ENCODE peak calls at places on chromosomes 1 and 21, in ten cellular contexts. One of them, this sample, is unnamed.
A peak's percentile ranks its signal among the peaks of the same experiment; 100 is the strongest.

GRCh38 chr21:36247316-36247715 is 72.7 kb upstream of the MORC3 start:
- DNase-seq in OCI-LY7: no peak
- DNase-seq in activated CD4-positive, alpha-beta T cell treated with anti-CD3 and anti-CD28 coated beads, Interleukin-2, amount 50 U/mL, for 1 hour: no peak
- DNase-seq in fibroblast of mammary gland: no peak
- DNase-seq in stimulated activated CD4-positive, alpha-beta T cell treated with anti-CD3 and anti-CD28 coated beads, Interleukin-2, amount 100 ng/mL, for 48 hours: no peak
- DNase-seq in occipital lobe: no peak
- DNase-seq in activated T-helper 1 cell treated with anti-CD3 and anti-CD28 coated beads, Interleukin-2, amount 50 U/mL, for 16 hours: no peak
- DNase-seq in nucleus accumbens: no peak
- DNase-seq in GM04504: no peak
- DNase-seq in NCI-H1930: no peak
- DNase-seq in this sample: no peak

GRCh38 chr1:117046781-117047180 is 13.3 kb upstream of the TTF2 start:
- DNase-seq in OCI-LY7: no peak
- DNase-seq in activated CD4-positive, alpha-beta T cell treated with anti-CD3 and anti-CD28 coated beads, Interleukin-2, amount 50 U/mL, for 1 hour: no peak
- DNase-seq in fibroblast of mammary gland: no peak
- DNase-seq in stimulated activated CD4-positive, alpha-beta T cell treated with anti-CD3 and anti-CD28 coated beads, Interleukin-2, amount 100 ng/mL, for 48 hours: no peak
- DNase-seq in occipital lobe: no peak
- DNase-seq in activated T-helper 1 cell treated with anti-CD3 and anti-CD28 coated beads, Interleukin-2, amount 50 U/mL, for 16 hours: no peak
- DNase-seq in nucleus accumbens: no peak
- DNase-seq in GM04504: no peak
- DNase-seq in NCI-H1930: no peak
- DNase-seq in this sample: no peak

GRCh38 chr1:191901651-191902050 is 256.6 kb upstream of the RGS18 start:
- DNase-seq in OCI-LY7: no peak
- DNase-seq in activated CD4-positive, alpha-beta T cell treated with anti-CD3 and anti-CD28 coated beads, Interleukin-2, amount 50 U/mL, for 1 hour: no peak
- DNase-seq in fibroblast of mammary gland: no peak
- DNase-seq in stimulated activated CD4-positive, alpha-beta T cell treated with anti-CD3 and anti-CD28 coated beads, Interleukin-2, amount 100 ng/mL, for 48 hours: no peak
- DNase-seq in occipital lobe: no peak
- DNase-seq in activated T-helper 1 cell treated with anti-CD3 and anti-CD28 coated beads, Interleukin-2, amount 50 U/mL, for 16 hours: no peak
- DNase-seq in nucleus accumbens: no peak
- DNase-seq in GM04504: no peak
- DNase-seq in NCI-H1930: no peak
- DNase-seq in this sample: no peak

GRCh38 chr1:5647226-5647625 is 345.0 kb downstream of the NPHP4 start:
- DNase-seq in OCI-LY7: no peak
- DNase-seq in activated CD4-positive, alpha-beta T cell treated with anti-CD3 and anti-CD28 coated beads, Interleukin-2, amount 50 U/mL, for 1 hour: no peak
- DNase-seq in fibroblast of mammary gland: no peak
- DNase-seq in stimulated activated CD4-positive, alpha-beta T cell treated with anti-CD3 and anti-CD28 coated beads, Interleukin-2, amount 100 ng/mL, for 48 hours: no peak
- DNase-seq in occipital lobe: no peak
- DNase-seq in activated T-helper 1 cell treated with anti-CD3 and anti-CD28 coated beads, Interleukin-2, amount 50 U/mL, for 16 hours: no peak
- DNase-seq in nucleus accumbens: no peak
- DNase-seq in GM04504: no peak
- DNase-seq in NCI-H1930: no peak
- DNase-seq in this sample: no peak

GRCh38 chr1:41490911-41491310 is 6.4 kb upstream of the EDN2 start:
- DNase-seq in OCI-LY7: no peak
- DNase-seq in activated CD4-positive, alpha-beta T cell treated with anti-CD3 and anti-CD28 coated beads, Interleukin-2, amount 50 U/mL, for 1 hour: no peak
- DNase-seq in fibroblast of mammary gland: no peak
- DNase-seq in stimulated activated CD4-positive, alpha-beta T cell treated with anti-CD3 and anti-CD28 coated beads, Interleukin-2, amount 100 ng/mL, for 48 hours: no peak
- DNase-seq in occipital lobe: no peak
- DNase-seq in activated T-helper 1 cell treated with anti-CD3 and anti-CD28 coated beads, Interleukin-2, amount 50 U/mL, for 16 hours: no peak
- DNase-seq in nucleus accumbens: no peak
- DNase-seq in GM04504: no peak
- DNase-seq in NCI-H1930: no peak
- DNase-seq in this sample: no peak

GRCh38 chr1:199778324-199778955 is 249.1 kb upstream of the NR5A2 start:
- DNase-seq in OCI-LY7: no peak
- DNase-seq in activated CD4-positive, alpha-beta T cell treated with anti-CD3 and anti-CD28 coated beads, Interleukin-2, amount 50 U/mL, for 1 hour: no peak
- DNase-seq in fibroblast of mammary gland: no peak
- DNase-seq in stimulated activated CD4-positive, alpha-beta T cell treated with anti-CD3 and anti-CD28 coated beads, Interleukin-2, amount 100 ng/mL, for 48 hours: no peak
- DNase-seq in occipital lobe: no peak
- DNase-seq in activated T-helper 1 cell treated with anti-CD3 and anti-CD28 coated beads, Interleukin-2, amount 50 U/mL, for 16 hours: no peak
- DNase-seq in nucleus accumbens: no peak
- DNase-seq in GM04504: no peak
- DNase-seq in NCI-H1930: no peak
- DNase-seq in this sample: no peak

GRCh38 chr21:35438643-35439404 is 389.7 kb upstream of the RUNX1 start:
- DNase-seq in OCI-LY7: no peak
- DNase-seq in activated CD4-positive, alpha-beta T cell treated with anti-CD3 and anti-CD28 coated beads, Interleukin-2, amount 50 U/mL, for 1 hour: no peak
- DNase-seq in fibroblast of mammary gland: no peak
- DNase-seq in stimulated activated CD4-positive, alpha-beta T cell treated with anti-CD3 and anti-CD28 coated beads, Interleukin-2, amount 100 ng/mL, for 48 hours: no peak
- DNase-seq in occipital lobe: no peak
- DNase-seq in activated T-helper 1 cell treated with anti-CD3 and anti-CD28 coated beads, Interleukin-2, amount 50 U/mL, for 16 hours: no peak
- DNase-seq in nucleus accumbens: no peak
- DNase-seq in GM04504: no peak
- DNase-seq in NCI-H1930: no peak
- DNase-seq in this sample: no peak

GRCh38 chr1:54888080-54888733 is 1.2 kb upstream of the DHCR24 start:
- DNase-seq in OCI-LY7: no peak
- DNase-seq in activated CD4-positive, alpha-beta T cell treated with anti-CD3 and anti-CD28 coated beads, Interleukin-2, amount 50 U/mL, for 1 hour: no peak
- DNase-seq in fibroblast of mammary gland: no peak
- DNase-seq in stimulated activated CD4-positive, alpha-beta T cell treated with anti-CD3 and anti-CD28 coated beads, Interleukin-2, amount 100 ng/mL, for 48 hours: no peak
- DNase-seq in occipital lobe: no peak
- DNase-seq in activated T-helper 1 cell treated with anti-CD3 and anti-CD28 coated beads, Interleukin-2, amount 50 U/mL, for 16 hours: no peak
- DNase-seq in nucleus accumbens: no peak
- DNase-seq in GM04504: no peak
- DNase-seq in NCI-H1930: no peak
- DNase-seq in this sample: no peak

GRCh38 chr1:29473167-29473855 is 237.0 kb downstream of the PTPRU start:
- DNase-seq in OCI-LY7: no peak
- DNase-seq in activated CD4-positive, alpha-beta T cell treated with anti-CD3 and anti-CD28 coated beads, Interleukin-2, amount 50 U/mL, for 1 hour: no peak
- DNase-seq in fibroblast of mammary gland: no peak
- DNase-seq in stimulated activated CD4-positive, alpha-beta T cell treated with anti-CD3 and anti-CD28 coated beads, Interleukin-2, amount 100 ng/mL, for 48 hours: no peak
- DNase-seq in occipital lobe: no peak
- DNase-seq in activated T-helper 1 cell treated with anti-CD3 and anti-CD28 coated beads, Interleukin-2, amount 50 U/mL, for 16 hours: no peak
- DNase-seq in nucleus accumbens: no peak
- DNase-seq in GM04504: no peak
- DNase-seq in NCI-H1930: no peak
- DNase-seq in this sample: no peak

GRCh38 chr1:69913967-69914366 is 291.4 kb downstream of the LRRC40 start:
- DNase-seq in OCI-LY7: no peak
- DNase-seq in activated CD4-positive, alpha-beta T cell treated with anti-CD3 and anti-CD28 coated beads, Interleukin-2, amount 50 U/mL, for 1 hour: no peak
- DNase-seq in fibroblast of mammary gland: peak; percentile 85
- DNase-seq in stimulated activated CD4-positive, alpha-beta T cell treated with anti-CD3 and anti-CD28 coated beads, Interleukin-2, amount 100 ng/mL, for 48 hours: no peak
- DNase-seq in occipital lobe: no peak
- DNase-seq in activated T-helper 1 cell treated with anti-CD3 and anti-CD28 coated beads, Interleukin-2, amount 50 U/mL, for 16 hours: no peak
- DNase-seq in nucleus accumbens: no peak
- DNase-seq in GM04504: peak; percentile 84
- DNase-seq in NCI-H1930: no peak
- DNase-seq in this sample: peak; percentile 56

GRCh38 chr1:235917267-235917811 is 50.6 kb upstream of the LYST start:
- DNase-seq in OCI-LY7: no peak
- DNase-seq in activated CD4-positive, alpha-beta T cell treated with anti-CD3 and anti-CD28 coated beads, Interleukin-2, amount 50 U/mL, for 1 hour: peak; percentile 30
- DNase-seq in fibroblast of mammary gland: peak; percentile 100
- DNase-seq in stimulated activated CD4-positive, alpha-beta T cell treated with anti-CD3 and anti-CD28 coated beads, Interleukin-2, amount 100 ng/mL, for 48 hours: peak; percentile 53
- DNase-seq in occipital lobe: peak; percentile 47
- DNase-seq in activated T-helper 1 cell treated with anti-CD3 and anti-CD28 coated beads, Interleukin-2, amount 50 U/mL, for 16 hours: peak; percentile 16
- DNase-seq in nucleus accumbens: no peak
- DNase-seq in GM04504: peak; percentile 99
- DNase-seq in NCI-H1930: no peak
- DNase-seq in this sample: peak; percentile 96

GRCh38 chr1:109687641-109688499 is at the start of gene GSTM1:
- DNase-seq in OCI-LY7: no peak
- DNase-seq in activated CD4-positive, alpha-beta T cell treated with anti-CD3 and anti-CD28 coated beads, Interleukin-2, amount 50 U/mL, for 1 hour: peak; percentile 70
- DNase-seq in fibroblast of mammary gland: peak; percentile 60
- DNase-seq in stimulated activated CD4-positive, alpha-beta T cell treated with anti-CD3 and anti-CD28 coated beads, Interleukin-2, amount 100 ng/mL, for 48 hours: peak; percentile 49
- DNase-seq in occipital lobe: no peak
- DNase-seq in activated T-helper 1 cell treated with anti-CD3 and anti-CD28 coated beads, Interleukin-2, amount 50 U/mL, for 16 hours: peak; percentile 44
- DNase-seq in nucleus accumbens: no peak
- DNase-seq in GM04504: no peak
- DNase-seq in NCI-H1930: no peak
- DNase-seq in this sample: no peak

GRCh38 chr1:16064536-16065196 is 8.8 kb downstream of the FAM131C start:
- DNase-seq in OCI-LY7: no peak
- DNase-seq in activated CD4-positive, alpha-beta T cell treated with anti-CD3 and anti-CD28 coated beads, Interleukin-2, amount 50 U/mL, for 1 hour: no peak
- DNase-seq in fibroblast of mammary gland: no peak
- DNase-seq in stimulated activated CD4-positive, alpha-beta T cell treated with anti-CD3 and anti-CD28 coated beads, Interleukin-2, amount 100 ng/mL, for 48 hours: no peak
- DNase-seq in occipital lobe: no peak
- DNase-seq in activated T-helper 1 cell treated with anti-CD3 and anti-CD28 coated beads, Interleukin-2, amount 50 U/mL, for 16 hours: no peak
- DNase-seq in nucleus accumbens: no peak
- DNase-seq in GM04504: no peak
- DNase-seq in NCI-H1930: no peak
- DNase-seq in this sample: no peak

GRCh38 chr1:109644670-109645069 is 11.2 kb upstream of the GSTM4 start:
- DNase-seq in OCI-LY7: no peak
- DNase-seq in activated CD4-positive, alpha-beta T cell treated with anti-CD3 and anti-CD28 coated beads, Interleukin-2, amount 50 U/mL, for 1 hour: no peak
- DNase-seq in fibroblast of mammary gland: no peak
- DNase-seq in stimulated activated CD4-positive, alpha-beta T cell treated with anti-CD3 and anti-CD28 coated beads, Interleukin-2, amount 100 ng/mL, for 48 hours: no peak
- DNase-seq in occipital lobe: no peak
- DNase-seq in activated T-helper 1 cell treated with anti-CD3 and anti-CD28 coated beads, Interleukin-2, amount 50 U/mL, for 16 hours: no peak
- DNase-seq in nucleus accumbens: no peak
- DNase-seq in GM04504: no peak
- DNase-seq in NCI-H1930: no peak
- DNase-seq in this sample: no peak

GRCh38 chr1:155591770-155592169 is 18.2 kb upstream of the MSTO1 start:
- DNase-seq in OCI-LY7: peak; percentile 80
- DNase-seq in activated CD4-positive, alpha-beta T cell treated with anti-CD3 and anti-CD28 coated beads, Interleukin-2, amount 50 U/mL, for 1 hour: no peak
- DNase-seq in fibroblast of mammary gland: peak; percentile 78
- DNase-seq in stimulated activated CD4-positive, alpha-beta T cell treated with anti-CD3 and anti-CD28 coated beads, Interleukin-2, amount 100 ng/mL, for 48 hours: peak; percentile 17
- DNase-seq in occipital lobe: no peak
- DNase-seq in activated T-helper 1 cell treated with anti-CD3 and anti-CD28 coated beads, Interleukin-2, amount 50 U/mL, for 16 hours: no peak
- DNase-seq in nucleus accumbens: no peak
- DNase-seq in GM04504: peak; percentile 28
- DNase-seq in NCI-H1930: peak; percentile 69
- DNase-seq in this sample: peak; percentile 34

GRCh38 chr1:9859252-9860014 is 35.7 kb upstream of the CLSTN1 start:
- DNase-seq in OCI-LY7: no peak
- DNase-seq in activated CD4-positive, alpha-beta T cell treated with anti-CD3 and anti-CD28 coated beads, Interleukin-2, amount 50 U/mL, for 1 hour: no peak
- DNase-seq in fibroblast of mammary gland: no peak
- DNase-seq in stimulated activated CD4-positive, alpha-beta T cell treated with anti-CD3 and anti-CD28 coated beads, Interleukin-2, amount 100 ng/mL, for 48 hours: no peak
- DNase-seq in occipital lobe: no peak
- DNase-seq in activated T-helper 1 cell treated with anti-CD3 and anti-CD28 coated beads, Interleukin-2, amount 50 U/mL, for 16 hours: no peak
- DNase-seq in nucleus accumbens: no peak
- DNase-seq in GM04504: no peak
- DNase-seq in NCI-H1930: no peak
- DNase-seq in this sample: no peak

GRCh38 chr1:59671953-59672305 is 142.8 kb upstream of the HOOK1 start:
- DNase-seq in OCI-LY7: no peak
- DNase-seq in activated CD4-positive, alpha-beta T cell treated with anti-CD3 and anti-CD28 coated beads, Interleukin-2, amount 50 U/mL, for 1 hour: no peak
- DNase-seq in fibroblast of mammary gland: no peak
- DNase-seq in stimulated activated CD4-positive, alpha-beta T cell treated with anti-CD3 and anti-CD28 coated beads, Interleukin-2, amount 100 ng/mL, for 48 hours: no peak
- DNase-seq in occipital lobe: no peak
- DNase-seq in activated T-helper 1 cell treated with anti-CD3 and anti-CD28 coated beads, Interleukin-2, amount 50 U/mL, for 16 hours: no peak
- DNase-seq in nucleus accumbens: no peak
- DNase-seq in GM04504: no peak
- DNase-seq in NCI-H1930: no peak
- DNase-seq in this sample: no peak

GRCh38 chr1:248871837-248872401 is 13.0 kb upstream of the ZNF692 start:
- DNase-seq in OCI-LY7: no peak
- DNase-seq in activated CD4-positive, alpha-beta T cell treated with anti-CD3 and anti-CD28 coated beads, Interleukin-2, amount 50 U/mL, for 1 hour: no peak
- DNase-seq in fibroblast of mammary gland: no peak
- DNase-seq in stimulated activated CD4-positive, alpha-beta T cell treated with anti-CD3 and anti-CD28 coated beads, Interleukin-2, amount 100 ng/mL, for 48 hours: no peak
- DNase-seq in occipital lobe: no peak
- DNase-seq in activated T-helper 1 cell treated with anti-CD3 and anti-CD28 coated beads, Interleukin-2, amount 50 U/mL, for 16 hours: no peak
- DNase-seq in nucleus accumbens: no peak
- DNase-seq in GM04504: no peak
- DNase-seq in NCI-H1930: no peak
- DNase-seq in this sample: no peak

GRCh38 chr1:21174638-21175323 is 1.9 kb downstream of the EIF4G3 start:
- DNase-seq in OCI-LY7: no peak
- DNase-seq in activated CD4-positive, alpha-beta T cell treated with anti-CD3 and anti-CD28 coated beads, Interleukin-2, amount 50 U/mL, for 1 hour: no peak
- DNase-seq in fibroblast of mammary gland: peak; percentile 83
- DNase-seq in stimulated activated CD4-positive, alpha-beta T cell treated with anti-CD3 and anti-CD28 coated beads, Interleukin-2, amount 100 ng/mL, for 48 hours: no peak
- DNase-seq in occipital lobe: no peak
- DNase-seq in activated T-helper 1 cell treated with anti-CD3 and anti-CD28 coated beads, Interleukin-2, amount 50 U/mL, for 16 hours: no peak
- DNase-seq in nucleus accumbens: no peak
- DNase-seq in GM04504: no peak
- DNase-seq in NCI-H1930: no peak
- DNase-seq in this sample: peak; percentile 34

GRCh38 chr1:180791806-180792205 is 120.9 kb upstream of the KIAA1614 start:
- DNase-seq in OCI-LY7: peak; percentile 22
- DNase-seq in activated CD4-positive, alpha-beta T cell treated with anti-CD3 and anti-CD28 coated beads, Interleukin-2, amount 50 U/mL, for 1 hour: no peak
- DNase-seq in fibroblast of mammary gland: peak; percentile 38
- DNase-seq in stimulated activated CD4-positive, alpha-beta T cell treated with anti-CD3 and anti-CD28 coated beads, Interleukin-2, amount 100 ng/mL, for 48 hours: no peak
- DNase-seq in occipital lobe: no peak
- DNase-seq in activated T-helper 1 cell treated with anti-CD3 and anti-CD28 coated beads, Interleukin-2, amount 50 U/mL, for 16 hours: no peak
- DNase-seq in nucleus accumbens: no peak
- DNase-seq in GM04504: no peak
- DNase-seq in NCI-H1930: no peak
- DNase-seq in this sample: no peak

GRCh38 chr21:31107871-31108270 is 69.6 kb upstream of the KRTAP19-8 start:
- DNase-seq in OCI-LY7: peak; percentile 36
- DNase-seq in activated CD4-positive, alpha-beta T cell treated with anti-CD3 and anti-CD28 coated beads, Interleukin-2, amount 50 U/mL, for 1 hour: no peak
- DNase-seq in fibroblast of mammary gland: no peak
- DNase-seq in stimulated activated CD4-positive, alpha-beta T cell treated with anti-CD3 and anti-CD28 coated beads, Interleukin-2, amount 100 ng/mL, for 48 hours: no peak
- DNase-seq in occipital lobe: no peak
- DNase-seq in activated T-helper 1 cell treated with anti-CD3 and anti-CD28 coated beads, Interleukin-2, amount 50 U/mL, for 16 hours: no peak
- DNase-seq in nucleus accumbens: no peak
- DNase-seq in GM04504: no peak
- DNase-seq in NCI-H1930: no peak
- DNase-seq in this sample: no peak

GRCh38 chr1:229848762-229849677 is 218.0 kb upstream of the GALNT2 start:
- DNase-seq in OCI-LY7: peak; percentile 64
- DNase-seq in activated CD4-positive, alpha-beta T cell treated with anti-CD3 and anti-CD28 coated beads, Interleukin-2, amount 50 U/mL, for 1 hour: no peak
- DNase-seq in fibroblast of mammary gland: peak; percentile 37
- DNase-seq in stimulated activated CD4-positive, alpha-beta T cell treated with anti-CD3 and anti-CD28 coated beads, Interleukin-2, amount 100 ng/mL, for 48 hours: no peak
- DNase-seq in occipital lobe: no peak
- DNase-seq in activated T-helper 1 cell treated with anti-CD3 and anti-CD28 coated beads, Interleukin-2, amount 50 U/mL, for 16 hours: no peak
- DNase-seq in nucleus accumbens: no peak
- DNase-seq in GM04504: no peak
- DNase-seq in NCI-H1930: peak; percentile 24
- DNase-seq in this sample: no peak

GRCh38 chr1:88029142-88029541 is 654.9 kb upstream of the PKN2 start:
- DNase-seq in OCI-LY7: no peak
- DNase-seq in activated CD4-positive, alpha-beta T cell treated with anti-CD3 and anti-CD28 coated beads, Interleukin-2, amount 50 U/mL, for 1 hour: no peak
- DNase-seq in fibroblast of mammary gland: peak; percentile 36
- DNase-seq in stimulated activated CD4-positive, alpha-beta T cell treated with anti-CD3 and anti-CD28 coated beads, Interleukin-2, amount 100 ng/mL, for 48 hours: no peak
- DNase-seq in occipital lobe: no peak
- DNase-seq in activated T-helper 1 cell treated with anti-CD3 and anti-CD28 coated beads, Interleukin-2, amount 50 U/mL, for 16 hours: no peak
- DNase-seq in nucleus accumbens: no peak
- DNase-seq in GM04504: no peak
- DNase-seq in NCI-H1930: no peak
- DNase-seq in this sample: no peak

GRCh38 chr1:147726161-147726560 is 34.2 kb downstream of the GJA5 start:
- DNase-seq in OCI-LY7: no peak
- DNase-seq in activated CD4-positive, alpha-beta T cell treated with anti-CD3 and anti-CD28 coated beads, Interleukin-2, amount 50 U/mL, for 1 hour: no peak
- DNase-seq in fibroblast of mammary gland: no peak
- DNase-seq in stimulated activated CD4-positive, alpha-beta T cell treated with anti-CD3 and anti-CD28 coated beads, Interleukin-2, amount 100 ng/mL, for 48 hours: no peak
- DNase-seq in occipital lobe: no peak
- DNase-seq in activated T-helper 1 cell treated with anti-CD3 and anti-CD28 coated beads, Interleukin-2, amount 50 U/mL, for 16 hours: no peak
- DNase-seq in nucleus accumbens: no peak
- DNase-seq in GM04504: no peak
- DNase-seq in NCI-H1930: no peak
- DNase-seq in this sample: no peak

GRCh38 chr1:162136760-162137537 is 67.5 kb downstream of the NOS1AP start:
- DNase-seq in OCI-LY7: no peak
- DNase-seq in activated CD4-positive, alpha-beta T cell treated with anti-CD3 and anti-CD28 coated beads, Interleukin-2, amount 50 U/mL, for 1 hour: no peak
- DNase-seq in fibroblast of mammary gland: peak; percentile 82
- DNase-seq in stimulated activated CD4-positive, alpha-beta T cell treated with anti-CD3 and anti-CD28 coated beads, Interleukin-2, amount 100 ng/mL, for 48 hours: no peak
- DNase-seq in occipital lobe: no peak
- DNase-seq in activated T-helper 1 cell treated with anti-CD3 and anti-CD28 coated beads, Interleukin-2, amount 50 U/mL, for 16 hours: no peak
- DNase-seq in nucleus accumbens: no peak
- DNase-seq in GM04504: peak; percentile 26
- DNase-seq in NCI-H1930: no peak
- DNase-seq in this sample: peak; percentile 20

GRCh38 chr21:41847066-41847804 is 31.9 kb downstream of the PRDM15 start:
- DNase-seq in OCI-LY7: no peak
- DNase-seq in activated CD4-positive, alpha-beta T cell treated with anti-CD3 and anti-CD28 coated beads, Interleukin-2, amount 50 U/mL, for 1 hour: no peak
- DNase-seq in fibroblast of mammary gland: peak; percentile 29
- DNase-seq in stimulated activated CD4-positive, alpha-beta T cell treated with anti-CD3 and anti-CD28 coated beads, Interleukin-2, amount 100 ng/mL, for 48 hours: no peak
- DNase-seq in occipital lobe: no peak
- DNase-seq in activated T-helper 1 cell treated with anti-CD3 and anti-CD28 coated beads, Interleukin-2, amount 50 U/mL, for 16 hours: no peak
- DNase-seq in nucleus accumbens: no peak
- DNase-seq in GM04504: peak; percentile 9
- DNase-seq in NCI-H1930: no peak
- DNase-seq in this sample: no peak

GRCh38 chr1:43275826-43276620 is 6.2 kb downstream of the TMEM125 start:
- DNase-seq in OCI-LY7: no peak
- DNase-seq in activated CD4-positive, alpha-beta T cell treated with anti-CD3 and anti-CD28 coated beads, Interleukin-2, amount 50 U/mL, for 1 hour: no peak
- DNase-seq in fibroblast of mammary gland: no peak
- DNase-seq in stimulated activated CD4-positive, alpha-beta T cell treated with anti-CD3 and anti-CD28 coated beads, Interleukin-2, amount 100 ng/mL, for 48 hours: no peak
- DNase-seq in occipital lobe: no peak
- DNase-seq in activated T-helper 1 cell treated with anti-CD3 and anti-CD28 coated beads, Interleukin-2, amount 50 U/mL, for 16 hours: no peak
- DNase-seq in nucleus accumbens: no peak
- DNase-seq in GM04504: no peak
- DNase-seq in NCI-H1930: no peak
- DNase-seq in this sample: no peak

GRCh38 chr1:183908095-183908494 is 103.2 kb downstream of the RGL1 start:
- DNase-seq in OCI-LY7: no peak
- DNase-seq in activated CD4-positive, alpha-beta T cell treated with anti-CD3 and anti-CD28 coated beads, Interleukin-2, amount 50 U/mL, for 1 hour: no peak
- DNase-seq in fibroblast of mammary gland: no peak
- DNase-seq in stimulated activated CD4-positive, alpha-beta T cell treated with anti-CD3 and anti-CD28 coated beads, Interleukin-2, amount 100 ng/mL, for 48 hours: no peak
- DNase-seq in occipital lobe: no peak
- DNase-seq in activated T-helper 1 cell treated with anti-CD3 and anti-CD28 coated beads, Interleukin-2, amount 50 U/mL, for 16 hours: no peak
- DNase-seq in nucleus accumbens: no peak
- DNase-seq in GM04504: no peak
- DNase-seq in NCI-H1930: no peak
- DNase-seq in this sample: no peak

This sample was measured in AG09319.